ENCODE peak calls at places on chromosome 3, in seven cellular contexts. P, N, W, U, J, E and Z are unnamed samples.

GRCh38 chr3:38829404-38829803 is 13.4 kb upstream of the SCN10A start:
- DNase-seq in P (peak; percentile 39), N (no peak), W (no peak), U (peak; percentile 89), J (no peak), E (no peak), Z (peak; percentile 32)

GRCh38 chr3:63662500-63662899 is 10.0 kb downstream of the SNTN start:
- DNase-seq in P (peak; percentile 6), N (no peak), W (no peak), U (no peak), J (no peak), E (no peak), Z (no peak)

GRCh38 chr3:58093573-58094195 is 85.5 kb downstream of the FLNB start:
- DNase-seq in P (no peak), N (no peak), W (peak; percentile 26), U (peak; percentile 77), J (no peak), E (no peak), Z (peak; percentile 33)

GRCh38 chr3:171328419-171329082 is 131.7 kb downstream of the TNIK start:
- DNase-seq in P (peak; percentile 4), N (no peak), W (no peak), U (no peak), J (no peak), E (peak; percentile 47), Z (no peak)

GRCh38 chr3:53227993-53228885 is 27.6 kb downstream of the TKT start:
- DNase-seq in P (no peak), N (no peak), W (peak; percentile 5), U (no peak), J (no peak), E (no peak), Z (no peak)

GRCh38 chr3:69740103-69741021 is 1.1 kb downstream of the MITF start:
- DNase-seq in P (no peak), N (no peak), W (peak; percentile 57), U (no peak), J (peak; percentile 87), E (no peak), Z (no peak)

GRCh38 chr3:98521897-98522537 is 685 bp downstream of the CLDND1 start:
- DNase-seq in P (peak; percentile 32), N (no peak), W (peak; percentile 14), U (peak; percentile 68), J (no peak), E (peak; percentile 42), Z (peak; percentile 59)

GRCh38 chr3:56990295-56991015 is 70.0 kb upstream of the SPATA12 start:
- DNase-seq in P (peak; percentile 90), N (no peak), W (no peak), U (no peak), J (no peak), E (no peak), Z (no peak)

GRCh38 chr3:188348445-188349244 is 194.7 kb downstream of the LPP start:
- DNase-seq in P (peak; percentile 58), N (no peak), W (no peak), U (peak; percentile 85), J (no peak), E (peak; percentile 63), Z (peak; percentile 13)

GRCh38 chr3:54691230-54691900 is 236.5 kb downstream of the LRTM1 start:
- DNase-seq in P (no peak), N (no peak), W (no peak), U (peak; percentile 49), J (no peak), E (no peak), Z (no peak)

GRCh38 chr3:134136604-134137003 is 106.9 kb upstream of the SLCO2A1 start:
- DNase-seq in P (no peak), N (no peak), W (no peak), U (no peak), J (no peak), E (no peak), Z (no peak)

GRCh38 chr3:186277268-186277909 is 84.6 kb downstream of the DGKG start:
- DNase-seq in P (peak; percentile 20), N (no peak), W (peak; percentile 37), U (peak; percentile 75), J (no peak), E (peak; percentile 40), Z (peak; percentile 51)

GRCh38 chr3:165644331-165644730 is 192.9 kb downstream of the BCHE start:
- DNase-seq in P (no peak), N (no peak), W (no peak), U (no peak), J (no peak), E (no peak), Z (no peak)

GRCh38 chr3:102053375-102053989 is 204.2 kb downstream of the NFKBIZ start:
- DNase-seq in P (no peak), N (no peak), W (no peak), U (peak; percentile 62), J (no peak), E (no peak), Z (peak; percentile 22)

GRCh38 chr3:129441782-129442181 is 1.8 kb downstream of the IFT122 start:
- DNase-seq in P (no peak), N (no peak), W (no peak), U (peak; percentile 50), J (no peak), E (no peak), Z (no peak)

GRCh38 chr3:129439817-129440647 is at the start of the genes IFT122 and MBD4:
- DNase-seq in P (peak; percentile 97), N (peak; percentile 99), W (peak; percentile 91), U (peak; percentile 100), J (peak; percentile 95), E (peak; percentile 98), Z (peak; percentile 98)

GRCh38 chr3:129440648-129441190 is 695 bp downstream of the IFT122 start:
- DNase-seq in P (no peak), N (no peak), W (no peak), U (no peak), J (no peak), E (no peak), Z (no peak)

GRCh38 chr3:129442486-129442885 is 2.5 kb downstream of the IFT122 start:
- DNase-seq in P (no peak), N (no peak), W (no peak), U (no peak), J (no peak), E (no peak), Z (no peak)

GRCh38 chr3:129441215-129441614 is 1.2 kb downstream of the IFT122 start:
- DNase-seq in P (no peak), N (no peak), W (no peak), U (no peak), J (no peak), E (no peak), Z (no peak)
- H3K4me1 ChIP-seq in P (peaks cover 45% of the 10 kb centered on the region), N (peaks cover 11% of the 10 kb centered on the region), W (peaks cover 7% of the 10 kb centered on the region), U (peaks cover 4% of the 10 kb centered on the region), J (peaks cover 3% of the 10 kb centered on the region), E (peaks cover 9% of the 10 kb centered on the region), Z (peaks cover 32% of the 10 kb centered on the region)

DNA sequence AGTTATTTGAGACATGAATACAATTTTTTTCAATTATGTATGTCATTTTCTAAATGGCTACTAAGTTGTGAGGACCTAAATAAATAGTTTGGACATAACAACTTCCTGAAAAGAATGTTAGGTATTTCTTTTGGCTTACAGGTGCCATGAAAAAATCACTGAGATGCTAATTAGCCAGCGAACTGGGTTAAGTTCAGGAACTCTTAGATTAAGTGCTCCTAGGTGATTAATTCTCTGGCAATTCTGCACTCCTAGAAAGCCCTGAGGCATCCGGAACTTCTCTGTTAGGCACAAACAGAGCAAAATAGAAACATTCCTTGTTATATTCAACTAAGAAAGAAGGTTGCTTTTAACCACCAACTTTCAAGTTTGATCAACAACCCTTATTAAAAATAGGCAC is 192.3 kb downstream of the STAG1 start:
- DNase-seq in P (no peak), N (no peak), W (no peak), U (no peak), J (no peak), E (no peak), Z (no peak)
- TF ChIP-seq CEBPB in P (no peak), N (no peak), W (no peak), U (no peak), J (no peak), E (no peak), Z (no peak)

GRCh38 chr3:61908344-61908743 is 347.0 kb downstream of the PTPRG start:
- DNase-seq in P (no peak), N (no peak), W (no peak), U (peak; percentile 64), J (no peak), E (no peak), Z (no peak)
- H3K4me1 ChIP-seq in P (no peaks in the 10 kb centered on the region), N (peaks cover 4% of the 10 kb centered on the region), W (no peaks in the 10 kb centered on the region), U (peaks cover 2% of the 10 kb centered on the region), J (peaks cover 12% of the 10 kb centered on the region), E (peaks cover 3% of the 10 kb centered on the region), Z (no peaks in the 10 kb centered on the region)

GRCh38 chr3:15102833-15103232 is 3.9 kb upstream of the RBSN start:
- DNase-seq in P (no peak), N (no peak), W (no peak), U (no peak), J (no peak), E (no peak), Z (no peak)

GRCh38 chr3:15097889-15098288 is 1.1 kb downstream of the RBSN start:
- DNase-seq in P (no peak), N (peak; percentile 51), W (no peak), U (no peak), J (no peak), E (no peak), Z (no peak)

GRCh38 chr3:15099364-15100098 is 583 bp upstream of the RBSN start:
- DNase-seq in P (no peak), N (no peak), W (no peak), U (no peak), J (no peak), E (no peak), Z (no peak)

GRCh38 chr3:15098503-15099363 is at the start of gene RBSN:
- DNase-seq in P (peak; percentile 88), N (peak; percentile 75), W (peak; percentile 97), U (peak; percentile 92), J (peak; percentile 92), E (peak; percentile 83), Z (peak; percentile 83)

DNA sequence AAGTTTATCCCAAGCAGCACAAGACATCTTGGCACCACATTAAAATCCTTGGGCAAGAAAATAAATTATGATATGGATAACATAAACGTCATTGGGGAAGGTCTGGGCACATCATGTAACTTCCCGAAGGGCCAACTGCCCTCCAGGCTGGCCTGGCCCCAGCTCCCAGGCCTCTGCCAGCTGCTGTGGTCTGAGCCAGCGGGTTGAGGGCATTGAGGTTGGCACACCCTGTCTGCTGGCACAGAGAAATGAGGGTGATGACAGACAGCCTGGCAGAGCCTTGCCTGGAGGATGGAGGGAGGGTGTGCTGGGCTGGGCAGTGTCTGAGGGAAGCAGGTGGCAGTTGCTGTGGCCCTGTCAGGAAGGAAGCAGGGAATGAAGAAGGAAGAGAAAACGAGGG is 3.3 kb upstream of the RBSN start:
- DNase-seq in P (no peak), N (no peak), W (no peak), U (no peak), J (no peak), E (no peak), Z (no peak)
- TF ChIP-seq CEBPB in P (no peak), N (no peak), W (no peak), U (no peak), J (no peak), E (no peak), Z (no peak)

GRCh38 chr3:156816794-156817741 is 9.1 kb upstream of the LEKR1 start:
- DNase-seq in P (no peak), N (peak; percentile 55), W (peak; percentile 65), U (peak; percentile 90), J (peak; percentile 84), E (peak; percentile 77), Z (peak; percentile 49)
- H3K4me1 ChIP-seq in P (peaks cover 24% of the 10 kb centered on the region), N (peaks cover 27% of the 10 kb centered on the region), W (peaks cover 14% of the 10 kb centered on the region), U (peaks cover 24% of the 10 kb centered on the region), J (peaks cover 3% of the 10 kb centered on the region), E (peaks cover 33% of the 10 kb centered on the region), Z (peaks cover 65% of the 10 kb centered on the region)